ENCODE peak calls at places on chromosomes 16 and 17, in eight cellular contexts. M, F, K, V, D, A, G and Z are unnamed samples.

GRCh38 chr17:63699638-63700527 is at the start of gene LIMD2:
- DNase-seq in M (peak), F (no peak), K (peak), V (peak), D (peak), A (peak), G (no peak), Z (peak)

GRCh38 chr16:69814561-69814960 is 52.4 kb downstream of the WWP2 start:
- DNase-seq in M (no peak), F (no peak), K (no peak), V (no peak), D (no peak), A (no peak), G (no peak), Z (no peak)

GRCh38 chr17:66523378-66524174 is 221.2 kb downstream of the PRKCA start:
- DNase-seq in M (no peak), F (peak), K (no peak), V (no peak), D (no peak), A (no peak), G (no peak), Z (no peak)

GRCh38 chr17:70355185-70355584 is 185.9 kb downstream of the KCNJ2 start:
- DNase-seq in M (no peak), F (peak), K (no peak), V (no peak), D (no peak), A (no peak), G (no peak), Z (no peak)

GRCh38 chr17:48440660-48441059 is 10.6 kb upstream of the SKAP1 start:
- DNase-seq in M (no peak), F (no peak), K (no peak), V (peak), D (no peak), A (no peak), G (no peak), Z (no peak)

GRCh38 chr17:77465358-77466041 is 324.7 kb downstream of the SEC14L1 start:
- DNase-seq in M (no peak), F (peak), K (no peak), V (peak), D (peak), A (peak), G (no peak), Z (peak)

GRCh38 chr17:8408371-8408770 is 10.7 kb upstream of the RNF222 start:
- DNase-seq in M (no peak), F (no peak), K (no peak), V (no peak), D (no peak), A (no peak), G (no peak), Z (no peak)

GRCh38 chr17:8746501-8747236 is 2.0 kb upstream of the CCDC42 start:
- DNase-seq in M (no peak), F (no peak), K (no peak), V (no peak), D (no peak), A (no peak), G (no peak), Z (no peak)